ENCODE peak calls at places on chromosomes 6 and 20, in four cellular contexts. One of them, this sample, is unnamed.

GRCh38 chr6:4023240-4023639 is 55.7 kb downstream of the FAM217A start:
- DNase-seq in HEK293T: no peak
- DNase-seq in GM12878: no peak
- DNase-seq in K562: no peak
- DNase-seq in this sample: peak

GRCh38 chr6:73452107-73452461 is at the start of gene CGAS:
- DNase-seq in HEK293T: no peak
- DNase-seq in GM12878: no peak
- DNase-seq in K562: no peak
- DNase-seq in this sample: no peak

GRCh38 chr6:94323853-94324252 is 904.5 kb upstream of the EPHA7 start:
- DNase-seq in HEK293T: no peak
- DNase-seq in GM12878: no peak
- DNase-seq in K562: no peak
- DNase-seq in this sample: no peak

GRCh38 chr6:151999194-151999593 is 191.7 kb downstream of the ESR1 start:
- DNase-seq in HEK293T: no peak
- DNase-seq in GM12878: no peak
- DNase-seq in K562: no peak
- DNase-seq in this sample: no peak

GRCh38 chr6:107644513-107644912 is 154.6 kb downstream of the SOBP start:
- DNase-seq in HEK293T: no peak
- DNase-seq in GM12878: no peak
- DNase-seq in K562: no peak
- DNase-seq in this sample: no peak

GRCh38 chr6:45713981-45714685 is 301.5 kb downstream of the CLIC5 start:
- DNase-seq in HEK293T: no peak
- DNase-seq in GM12878: no peak
- DNase-seq in K562: no peak
- DNase-seq in this sample: no peak

GRCh38 chr20:46640044-46640443 is 11.2 kb downstream of the SLC13A3 start:
- DNase-seq in HEK293T: no peak
- DNase-seq in GM12878: no peak
- DNase-seq in K562: no peak
- DNase-seq in this sample: no peak

GRCh38 chr6:111263837-111264236 is 176.5 kb downstream of the SLC16A10 start:
- DNase-seq in HEK293T: no peak
- DNase-seq in GM12878: no peak
- DNase-seq in K562: peak
- DNase-seq in this sample: no peak

GRCh38 chr6:105273589-105273988 is 93.8 kb upstream of the POPDC3 start:
- DNase-seq in HEK293T: no peak
- DNase-seq in GM12878: no peak
- DNase-seq in K562: no peak
- DNase-seq in this sample: no peak

GRCh38 chr20:50434653-50435396 is 75.4 kb upstream of the PTPN1 start:
- DNase-seq in HEK293T: no peak
- DNase-seq in GM12878: no peak
- DNase-seq in K562: no peak
- DNase-seq in this sample: peak

GRCh38 chr6:55825402-55826051 is 49.9 kb downstream of the BMP5 start:
- DNase-seq in HEK293T: no peak
- DNase-seq in GM12878: no peak
- DNase-seq in K562: no peak
- DNase-seq in this sample: no peak

GRCh38 chr6:48068326-48069191 is 42.4 kb downstream of the PTCHD4 start:
- DNase-seq in HEK293T: peak
- DNase-seq in GM12878: no peak
- DNase-seq in K562: no peak
- DNase-seq in this sample: no peak

GRCh38 chr6:150491131-150491795 is 108.4 kb upstream of the PLEKHG1 start:
- DNase-seq in HEK293T: no peak
- DNase-seq in GM12878: peak
- DNase-seq in K562: no peak
- DNase-seq in this sample: no peak

GRCh38 chr6:93219447-93219846 is 199.9 kb downstream of the EPHA7 start:
- DNase-seq in HEK293T: no peak
- DNase-seq in GM12878: no peak
- DNase-seq in K562: no peak
- DNase-seq in this sample: no peak

GRCh38 chr20:38143646-38144554 is 21.2 kb downstream of the TGM2 start:
- DNase-seq in HEK293T: no peak
- DNase-seq in GM12878: no peak
- DNase-seq in K562: peak
- DNase-seq in this sample: peak

GRCh38 chr6:105691971-105692370 is 289.1 kb upstream of the PREP start:
- DNase-seq in HEK293T: no peak
- DNase-seq in GM12878: no peak
- DNase-seq in K562: no peak
- DNase-seq in this sample: no peak

GRCh38 chr6:26743157-26743821 is 83.7 kb upstream of the ZNF322 start:
- DNase-seq in HEK293T: peak
- DNase-seq in GM12878: no peak
- DNase-seq in K562: peak
- DNase-seq in this sample: no peak

GRCh38 chr6:132188865-132189264 is 212.4 kb downstream of the MOXD1 start:
- DNase-seq in HEK293T: no peak
- DNase-seq in GM12878: no peak
- DNase-seq in K562: no peak
- DNase-seq in this sample: no peak

GRCh38 chr20:24485981-24486380 is 16.6 kb downstream of the SYNDIG1 start:
- DNase-seq in HEK293T: no peak
- DNase-seq in GM12878: no peak
- DNase-seq in K562: no peak
- DNase-seq in this sample: no peak

GRCh38 chr6:157187182-157188093 is 135.9 kb downstream of the TMEM242 start:
- DNase-seq in HEK293T: peak
- DNase-seq in GM12878: no peak
- DNase-seq in K562: no peak
- DNase-seq in this sample: peak

GRCh38 chr6:142833054-142833453 is 111.9 kb downstream of the HIVEP2 start:
- DNase-seq in HEK293T: no peak
- DNase-seq in GM12878: no peak
- DNase-seq in K562: no peak
- DNase-seq in this sample: no peak

GRCh38 chr6:169316651-169317050 is 63.0 kb upstream of the THBS2 start:
- DNase-seq in HEK293T: no peak
- DNase-seq in GM12878: no peak
- DNase-seq in K562: no peak
- DNase-seq in this sample: no peak

GRCh38 chr6:157790548-157791160 is 32.4 kb upstream of the SNX9 start:
- DNase-seq in HEK293T: no peak
- DNase-seq in GM12878: no peak
- DNase-seq in K562: peak
- DNase-seq in this sample: no peak

GRCh38 chr6:151876122-151876521 is 68.6 kb downstream of the ESR1 start:
- DNase-seq in HEK293T: no peak
- DNase-seq in GM12878: no peak
- DNase-seq in K562: no peak
- DNase-seq in this sample: no peak

GRCh38 chr6:90074161-90074560 is 179.9 kb downstream of the GJA10 start:
- DNase-seq in HEK293T: no peak
- DNase-seq in GM12878: no peak
- DNase-seq in K562: no peak
- DNase-seq in this sample: peak

GRCh38 chr6:52540286-52540902 is 36.5 kb downstream of the TRAM2 start:
- DNase-seq in HEK293T: no peak
- DNase-seq in GM12878: no peak
- DNase-seq in K562: no peak
- DNase-seq in this sample: no peak
- TF ChIP-seq FOXK2 in HEK293T: no peak
- TF ChIP-seq FOXK2 in GM12878: no peak
- TF ChIP-seq FOXK2 in K562: no peak
- TF ChIP-seq FOXK2 in this sample: no peak

GRCh38 chr20:39911497-39911896 is 777.5 kb downstream of the MAFB start:
- DNase-seq in HEK293T: no peak
- DNase-seq in GM12878: no peak
- DNase-seq in K562: no peak
- DNase-seq in this sample: no peak

GRCh38 chr20:39910536-39910935 is 778.5 kb downstream of the MAFB start:
- DNase-seq in HEK293T: no peak
- DNase-seq in GM12878: no peak
- DNase-seq in K562: no peak
- DNase-seq in this sample: no peak

GRCh38 chr20:39913274-39913673 is 775.8 kb downstream of the MAFB start:
- DNase-seq in HEK293T: no peak
- DNase-seq in GM12878: no peak
- DNase-seq in K562: no peak
- DNase-seq in this sample: no peak

GRCh38 chr20:39904713-39905112 is 784.3 kb downstream of the MAFB start:
- DNase-seq in HEK293T: no peak
- DNase-seq in GM12878: no peak
- DNase-seq in K562: no peak
- DNase-seq in this sample: no peak

DNA sequence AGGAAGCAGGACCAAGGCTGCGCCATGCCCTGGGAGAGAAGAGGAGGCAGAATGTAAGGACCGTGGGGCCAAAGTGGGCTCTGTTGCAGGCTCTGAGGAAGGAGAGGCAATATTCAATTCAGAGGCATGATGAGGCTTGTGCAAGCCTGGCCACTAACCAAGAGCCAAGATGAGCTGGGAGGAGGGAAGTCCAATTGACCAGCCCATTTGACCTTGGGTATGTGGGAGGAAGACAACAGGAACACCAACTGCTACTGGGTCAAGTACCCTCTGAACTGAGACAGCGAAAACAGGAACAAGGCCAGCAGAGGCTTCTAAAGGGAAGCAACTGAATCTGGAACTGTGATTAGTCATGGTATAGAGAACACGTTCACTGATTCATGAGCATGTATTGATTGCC is 779.6 kb downstream of the MAFB start:
- DNase-seq in HEK293T: no peak
- DNase-seq in GM12878: no peak
- DNase-seq in K562: no peak
- DNase-seq in this sample: no peak
- TF ChIP-seq FOXK2 in HEK293T: no peak
- TF ChIP-seq FOXK2 in GM12878: no peak
- TF ChIP-seq FOXK2 in K562: no peak
- TF ChIP-seq FOXK2 in this sample: no peak

DNA sequence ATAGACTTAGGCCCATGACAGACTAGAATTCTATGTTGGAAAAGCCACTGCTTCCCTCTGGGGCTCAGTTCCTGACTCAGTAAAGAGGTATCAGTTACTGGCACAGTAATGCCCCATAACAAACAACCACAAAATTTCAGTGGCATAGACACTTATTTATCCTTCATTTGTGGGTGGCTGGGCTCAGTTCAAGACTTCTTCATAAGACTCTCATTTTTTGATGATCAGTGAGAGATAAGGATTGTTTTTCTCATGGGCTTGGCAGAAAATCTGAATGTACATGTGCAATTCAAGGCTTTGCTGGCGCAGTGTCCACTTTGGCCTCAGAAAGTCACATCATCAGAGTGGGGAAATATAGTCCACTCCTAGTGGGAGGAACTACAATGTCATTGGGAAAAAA is 384.5 kb upstream of the FLRT3 start:
- DNase-seq in HEK293T: no peak
- DNase-seq in GM12878: no peak
- DNase-seq in K562: no peak
- DNase-seq in this sample: no peak
- TF ChIP-seq FOXK2 in HEK293T: no peak
- TF ChIP-seq FOXK2 in GM12878: no peak
- TF ChIP-seq FOXK2 in K562: no peak
- TF ChIP-seq FOXK2 in this sample: no peak

DNA sequence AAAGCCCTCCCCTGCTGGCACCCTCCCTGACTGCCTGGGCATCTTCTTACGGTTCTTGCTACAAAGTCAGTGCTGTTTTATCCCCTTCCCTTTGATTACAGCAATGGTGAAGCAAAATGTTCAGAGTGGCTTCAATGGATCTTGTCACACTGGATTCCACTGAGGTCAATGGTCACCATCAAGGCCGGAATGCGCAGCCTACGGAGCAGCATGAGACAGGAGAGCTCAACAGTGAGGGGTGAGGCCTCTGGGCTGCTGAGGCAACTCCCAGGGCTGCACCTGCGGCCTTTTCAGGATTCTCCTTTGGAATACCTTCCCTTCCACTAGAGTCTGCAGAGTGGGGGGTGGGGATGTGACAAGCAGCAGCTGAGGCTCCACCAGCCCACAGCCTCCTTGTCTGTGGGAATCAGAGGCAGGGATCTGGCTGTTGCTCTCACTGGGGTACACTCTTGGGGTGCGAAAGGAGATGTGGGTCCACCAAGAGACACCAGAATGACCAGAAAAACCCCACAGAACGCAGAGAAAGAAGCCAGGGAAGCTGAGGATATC is 40.4 kb upstream of the EMILIN3 start:
- DNase-seq in HEK293T: no peak
- DNase-seq in GM12878: no peak
- DNase-seq in K562: no peak
- DNase-seq in this sample: no peak
- TF ChIP-seq FOXK2 in HEK293T: no peak
- TF ChIP-seq FOXK2 in GM12878: no peak
- TF ChIP-seq FOXK2 in K562: no peak
- TF ChIP-seq FOXK2 in this sample: no peak

GRCh38 chr6:134822920-134823430 is 126.9 kb downstream of the ALDH8A1 start:
- DNase-seq in HEK293T: peak
- DNase-seq in GM12878: peak
- DNase-seq in K562: peak
- DNase-seq in this sample: peak
- TF ChIP-seq FOXK2 in HEK293T: no peak
- TF ChIP-seq FOXK2 in GM12878: no peak
- TF ChIP-seq FOXK2 in K562: no peak
- TF ChIP-seq FOXK2 in this sample: no peak

This sample was measured in HepG2.